ENCODE peak calls at places on chromosomes 12 and 14, in six cellular contexts. X is mesenchymal stem cell; G is tibial artery; W is effector memory CD4-positive, alpha-beta T cell; U is left ventricle myocardium inferior; I is AG09309. J is an unnamed sample.

GRCh38 chr12:182381-182883 is 31.5 kb downstream of the SLC6A12 start:
- DNase-seq in W (no peak), X (peak), I (no peak), U (peak), G (no peak), J (peak)

GRCh38 chr14:23344481-23344880 is 8.2 kb downstream of the SLC22A17 start:
- DNase-seq in X (no peak), U (no peak), G (no peak), W (no peak), I (no peak), J (no peak)

GRCh38 chr12:89450922-89451321 is 73.7 kb downstream of the GALNT4 start:
- DNase-seq in X (peak), G (no peak), U (no peak), I (peak), W (no peak), J (no peak)

GRCh38 chr12:124321556-124322270 is 26.8 kb downstream of the RFLNA start:
- DNase-seq in U (no peak), X (peak), I (no peak), W (no peak), G (no peak), J (no peak)

GRCh38 chr12:76024942-76025600 is 6.5 kb downstream of the PHLDA1 start:
- DNase-seq in I (no peak), G (no peak), W (no peak), U (no peak), X (peak), J (peak)

GRCh38 chr12:8780389-8780788 is 42.0 kb upstream of the A2ML1 start:
- DNase-seq in W (no peak), I (peak), X (peak), G (no peak), U (no peak), J (peak)

GRCh38 chr14:92352158-92352985 is 29.4 kb downstream of the SLC24A4 start:
- DNase-seq in X (no peak), I (no peak), W (no peak), G (no peak), U (no peak), J (no peak)

GRCh38 chr12:57759360-57759980 is 4.6 kb downstream of the MARCHF9 start:
- DNase-seq in U (no peak), X (no peak), I (no peak), W (no peak), G (no peak), J (no peak)

GRCh38 chr14:74459289-74459946 is 33.4 kb upstream of the SYNDIG1L start:
- DNase-seq in U (no peak), G (peak), X (peak), W (no peak), I (peak), J (peak)

GRCh38 chr14:81246561-81247270 is 26.0 kb upstream of the GTF2A1 start:
- DNase-seq in X (no peak), W (no peak), G (no peak), U (no peak), I (no peak), J (no peak)

GRCh38 chr12:75750950-75751349 is 239.5 kb upstream of the KRR1 start:
- DNase-seq in I (peak), X (peak), G (no peak), W (no peak), U (no peak), J (peak)

GRCh38 chr14:90815567-90815816 is 738 bp downstream of the TTC7B start:
- DNase-seq in W (no peak), I (no peak), X (no peak), G (no peak), U (no peak), J (no peak)

GRCh38 chr12:49098035-49098451 is 3.4 kb upstream of the DHH start:
- DNase-seq in U (peak), I (no peak), W (peak), X (peak), G (peak), J (no peak)

GRCh38 chr14:59018460-59018859 is 170.0 kb upstream of the DAAM1 start:
- DNase-seq in U (no peak), X (no peak), I (no peak), G (no peak), W (no peak), J (no peak)

GRCh38 chr14:56461876-56462275 is 117.7 kb upstream of the TMEM260 start:
- DNase-seq in W (no peak), U (no peak), G (no peak), I (no peak), X (no peak), J (no peak)

GRCh38 chr14:56460469-56460868 is 119.1 kb upstream of the TMEM260 start:
- DNase-seq in X (no peak), W (no peak), I (no peak), U (no peak), G (no peak), J (no peak)

DNA sequence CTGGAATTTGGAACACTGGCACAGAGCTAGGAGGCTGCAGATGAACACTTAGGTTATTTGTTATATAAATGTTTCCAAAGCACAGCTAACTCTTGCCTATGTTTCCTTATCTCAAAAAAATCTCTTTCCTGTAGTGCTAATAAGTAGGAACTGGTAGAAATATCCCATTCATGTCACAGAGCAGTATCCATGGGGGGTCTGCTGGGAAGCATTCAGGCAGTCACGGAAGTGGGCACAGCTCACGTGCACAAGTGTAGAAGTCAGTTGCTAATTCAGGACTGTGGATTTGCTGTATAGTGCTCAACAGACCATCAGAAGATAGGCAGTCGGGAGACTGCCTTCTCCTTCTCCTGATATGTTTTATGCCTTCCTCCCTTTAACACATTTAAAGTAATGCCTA is 116.1 kb upstream of the TMEM260 start:
- DNase-seq in I (no peak), G (no peak), X (no peak), U (no peak), W (no peak), J (no peak)
- H3K4me3 ChIP-seq in I (no peak), G (no peak), X (no peak), U (no peak), W (no peak), J (no peak)

GRCh38 chr12:119990382-119990874 is 1.4 kb downstream of the BICDL1 start:
- DNase-seq in I (no peak), W (no peak), G (no peak), U (no peak), X (no peak), J (no peak)
- H3K4me3 ChIP-seq in I (no peak), W (peak), G (no peak), U (peak), X (peak), J (no peak)

GRCh38 chr12:114673169-114673833 is 10.7 kb downstream of the TBX3 start:
- DNase-seq in G (no peak), I (no peak), U (no peak), X (peak), W (no peak), J (peak)

GRCh38 chr12:114672817-114673168 is 11.2 kb downstream of the TBX3 start:
- DNase-seq in I (no peak), X (no peak), U (no peak), G (no peak), W (no peak), J (no peak)

GRCh38 chr12:114670257-114670955 is 13.6 kb downstream of the TBX3 start:
- DNase-seq in W (no peak), I (no peak), G (no peak), U (no peak), X (no peak), J (no peak)

GRCh38 chr12:114671321-114671663 is 12.7 kb downstream of the TBX3 start:
- DNase-seq in G (no peak), X (no peak), W (no peak), I (no peak), U (no peak), J (no peak)

GRCh38 chr12:114671664-114672476 is 12.1 kb downstream of the TBX3 start:
- DNase-seq in G (no peak), W (no peak), U (no peak), I (no peak), X (peak), J (no peak)
- H3K4me3 ChIP-seq in G (no peak), W (no peak), U (peak), I (peak), X (peak), J (peak)

DNA sequence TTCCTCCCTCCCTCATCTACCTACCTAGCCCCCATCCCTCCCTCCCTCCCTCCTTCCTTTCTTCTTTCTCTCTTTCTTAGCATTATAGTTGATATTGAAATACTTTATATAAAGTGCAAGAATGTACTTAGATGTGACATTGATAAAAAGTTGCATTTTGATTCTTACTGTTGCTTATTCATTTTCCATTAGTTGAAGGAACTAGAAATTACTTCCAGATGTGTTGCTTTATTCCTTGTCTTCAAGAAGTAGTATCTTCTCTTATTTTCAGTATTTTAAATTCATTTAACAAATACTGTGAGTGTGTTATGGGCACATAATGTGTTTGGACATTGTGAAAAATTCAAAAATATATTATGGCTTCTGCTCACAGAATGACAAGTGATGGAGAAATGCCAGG is 45.6 kb downstream of the TRMT5 start:
- DNase-seq in X (no peak), I (no peak), U (no peak), W (no peak), G (no peak), J (no peak)
- H3K4me3 ChIP-seq in X (no peak), I (no peak), U (no peak), W (no peak), G (no peak), J (no peak)

GRCh38 chr12:2957816-2958431 is 1.3 kb upstream of the TEAD4 start:
- DNase-seq in I (no peak), W (no peak), X (no peak), G (no peak), U (no peak), J (no peak)

GRCh38 chr12:2959508-2960431 is 573 bp downstream of the TEAD4 start:
- DNase-seq in W (no peak), X (peak), G (peak), I (no peak), U (peak), J (no peak)

GRCh38 chr12:2960432-2960956 is 1.3 kb downstream of the TEAD4 start:
- DNase-seq in I (no peak), G (no peak), X (peak), U (no peak), W (no peak), J (no peak)

GRCh38 chr12:2959194-2959507 is at the start of gene TEAD4:
- DNase-seq in G (peak), U (peak), W (no peak), X (peak), I (no peak), J (no peak)

GRCh38 chr12:2958432-2959193 is 584 bp upstream of the TEAD4 start:
- DNase-seq in G (peak), W (no peak), U (peak), X (peak), I (no peak), J (no peak)
- H3K4me3 ChIP-seq in G (peak), W (no peak), U (peak), X (peak), I (peak), J (peak)

GRCh38 chr14:105087308-105087962 is 22.2 kb upstream of the GPR132 start:
- DNase-seq in I (no peak), X (peak), W (no peak), G (no peak), U (peak), J (no peak)

GRCh38 chr14:105088812-105089745 is 23.8 kb upstream of the GPR132 start:
- DNase-seq in I (no peak), X (peak), U (no peak), W (no peak), G (no peak), J (no peak)

GRCh38 chr14:105086833-105087307 is 21.6 kb upstream of the GPR132 start:
- DNase-seq in X (peak), G (peak), W (peak), I (no peak), U (peak), J (no peak)

GRCh38 chr14:105089746-105090492 is 24.7 kb upstream of the GPR132 start:
- DNase-seq in X (no peak), W (no peak), I (no peak), G (no peak), U (no peak), J (no peak)

DNA sequence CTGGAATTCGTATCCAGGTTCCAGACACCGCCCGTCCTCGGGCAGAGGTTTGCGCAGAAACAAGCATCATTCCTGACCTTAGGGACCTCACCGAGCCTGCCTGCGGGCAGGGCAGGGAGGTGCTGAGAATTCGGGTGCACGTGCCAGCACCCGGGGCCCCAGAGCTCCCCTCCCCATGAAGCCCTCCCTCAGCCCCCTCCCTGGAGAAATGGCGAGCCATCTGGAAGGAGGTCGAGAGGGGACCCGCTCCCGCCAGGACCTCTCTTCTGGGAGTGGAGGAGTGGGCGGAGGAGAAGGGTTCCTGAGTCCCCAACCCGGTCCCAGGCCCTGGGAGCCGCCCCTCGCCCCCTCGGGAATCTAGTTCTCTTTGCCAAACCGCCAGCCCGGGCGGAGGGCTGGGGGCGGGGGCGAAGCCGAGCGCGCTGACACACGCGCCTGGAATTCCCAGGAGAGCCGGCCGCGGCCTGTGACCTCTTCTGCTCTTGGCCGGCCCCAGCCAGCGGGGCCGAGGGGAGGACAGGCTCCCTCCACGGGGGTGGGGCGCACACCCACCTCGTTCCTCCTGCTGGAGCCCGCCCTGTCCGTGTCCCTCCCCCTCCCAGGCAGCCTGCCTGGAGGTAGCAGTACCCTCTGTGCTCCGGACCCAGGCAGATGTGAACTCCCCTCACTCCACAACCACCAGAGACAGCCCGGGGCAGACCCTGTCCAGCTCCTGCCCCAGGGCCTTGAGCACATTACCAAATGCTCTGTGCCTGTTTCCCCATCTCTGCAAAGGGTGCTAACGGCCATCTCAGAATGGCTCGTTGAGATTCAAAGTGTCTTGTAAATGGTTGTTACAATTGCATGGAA is 23.0 kb upstream of the GPR132 start:
- DNase-seq in X (peak), I (no peak), W (no peak), G (no peak), U (peak), J (no peak)
- H3K4me3 ChIP-seq in X (no peak), I (peak), W (peak), G (peak), U (peak), J (peak)

J was measured in skeletal muscle cell.